ENCODE peak calls at places on chromosomes 2 and 18, in seven cellular contexts. Q is right lobe of liver, K is sigmoid colon, X is NB4, V is testis, O is HCT116, N is heart left ventricle. T is an unnamed sample.

GRCh38 chr18:57131782-57132181 is 15.1 kb upstream of the BOD1L2 start:
- DNase-seq in Q (peak), K (no peak), X (no peak), V (no peak), O (no peak), N (no peak), T (peak)

GRCh38 chr2:161243873-161244272 is 64.4 kb upstream of the PSMD14 start:
- DNase-seq in Q (no peak), K (no peak), X (no peak), V (no peak), O (no peak), N (no peak), T (no peak)

GRCh38 chr2:119424284-119425118 is 7.2 kb upstream of the TMEM37 start:
- DNase-seq in Q (peak), K (no peak), X (no peak), V (no peak), O (no peak), N (no peak), T (no peak)

GRCh38 chr2:122515731-122516130 is 760.3 kb downstream of the TSN start:
- DNase-seq in Q (no peak), K (no peak), X (no peak), V (no peak), O (no peak), N (no peak), T (no peak)

GRCh38 chr2:40611196-40611595 is 159.3 kb upstream of the SLC8A1 start:
- DNase-seq in Q (no peak), K (no peak), X (no peak), V (no peak), O (no peak), N (no peak), T (no peak)

GRCh38 chr2:203596183-203596582 is 61.1 kb upstream of the RAPH1 start:
- DNase-seq in Q (no peak), K (no peak), X (no peak), V (no peak), O (no peak), N (no peak), T (no peak)

GRCh38 chr18:13124411-13124810 is 94.1 kb upstream of the LDLRAD4 start:
- DNase-seq in Q (peak), K (no peak), X (no peak), V (no peak), O (no peak), N (no peak), T (no peak)

GRCh38 chr2:171522057-171522803 is at the start of gene CYBRD1:
- DNase-seq in Q (peak), K (peak), X (peak), V (peak), O (no peak), N (peak), T (peak)

GRCh38 chr2:109663721-109664120 is 49.6 kb downstream of the SOWAHC start:
- DNase-seq in Q (peak), K (peak), X (no peak), V (peak), O (no peak), N (peak), T (peak)

GRCh38 chr2:152558174-152559091 is 158.8 kb downstream of the PRPF40A start:
- DNase-seq in Q (no peak), K (no peak), X (no peak), V (no peak), O (no peak), N (no peak), T (no peak)

GRCh38 chr2:128867327-128867726 is 548.7 kb upstream of the HS6ST1 start:
- DNase-seq in Q (no peak), K (no peak), X (no peak), V (no peak), O (no peak), N (no peak), T (peak)

GRCh38 chr2:201909961-201910361 is 103.6 kb downstream of the CDK15 start:
- DNase-seq in Q (no peak), K (no peak), X (peak), V (no peak), O (no peak), N (no peak), T (no peak)

GRCh38 chr2:101354420-101354819 is 32.9 kb downstream of the CREG2 start:
- DNase-seq in Q (no peak), K (no peak), X (no peak), V (no peak), O (no peak), N (no peak), T (no peak)

GRCh38 chr2:121860033-121860810 is 104.8 kb downstream of the TSN start:
- DNase-seq in Q (no peak), K (no peak), X (no peak), V (no peak), O (no peak), N (no peak), T (no peak)

GRCh38 chr2:38515155-38516074 is 87.3 kb downstream of the HNRNPLL start:
- DNase-seq in Q (no peak), K (peak), X (peak), V (peak), O (no peak), N (peak), T (peak)

GRCh38 chr2:43059183-43059897 is 167.1 kb downstream of the ZFP36L2 start:
- DNase-seq in Q (peak), K (peak), X (peak), V (peak), O (no peak), N (peak), T (peak)

GRCh38 chr2:152391318-152391717 is 56.3 kb downstream of the FMNL2 start:
- DNase-seq in Q (no peak), K (no peak), X (no peak), V (no peak), O (no peak), N (no peak), T (no peak)

GRCh38 chr2:188244383-188244782 is 47.3 kb upstream of the GULP1 start:
- DNase-seq in Q (no peak), K (no peak), X (no peak), V (no peak), O (no peak), N (no peak), T (no peak)

GRCh38 chr2:148909114-148909513 is 34.1 kb downstream of the KIF5C start:
- DNase-seq in Q (no peak), K (no peak), X (no peak), V (peak), O (no peak), N (no peak), T (no peak)

GRCh38 chr2:78999410-78999809 is 26.1 kb upstream of the REG3G start:
- DNase-seq in Q (no peak), K (no peak), X (peak), V (no peak), O (no peak), N (no peak), T (no peak)

GRCh38 chr2:236169151-236169721 is 1.1 kb upstream of the GBX2 start:
- DNase-seq in Q (no peak), K (peak), X (no peak), V (no peak), O (no peak), N (no peak), T (no peak)

GRCh38 chr2:17813015-17813741 is 3.1 kb upstream of the MSGN1 start:
- DNase-seq in Q (no peak), K (no peak), X (peak), V (no peak), O (no peak), N (no peak), T (no peak)

GRCh38 chr2:167550448-167550847 is 662.2 kb downstream of the XIRP2 start:
- DNase-seq in Q (no peak), K (no peak), X (peak), V (no peak), O (peak), N (no peak), T (no peak)

GRCh38 chr2:186339716-186340115 is 146.3 kb upstream of the ZC3H15 start:
- DNase-seq in Q (no peak), K (no peak), X (no peak), V (no peak), O (no peak), N (no peak), T (no peak)

GRCh38 chr2:160576054-160576499 is 82.5 kb upstream of the RBMS1 start:
- DNase-seq in Q (no peak), K (no peak), X (no peak), V (no peak), O (no peak), N (no peak), T (no peak)

GRCh38 chr2:54541995-54542394 is 85.9 kb downstream of the SPTBN1 start:
- DNase-seq in Q (no peak), K (no peak), X (no peak), V (no peak), O (no peak), N (no peak), T (no peak)

GRCh38 chr2:120596191-120596781 is 139.4 kb upstream of the GLI2 start:
- DNase-seq in Q (peak), K (no peak), X (peak), V (no peak), O (no peak), N (no peak), T (no peak)

GRCh38 chr2:206915136-206915535 is 24.2 kb upstream of the CPO start:
- DNase-seq in Q (no peak), K (no peak), X (peak), V (no peak), O (peak), N (no peak), T (no peak)

GRCh38 chr2:38959938-38960608 is 70.4 kb downstream of the ARHGEF33 start:
- DNase-seq in Q (peak), K (peak), X (no peak), V (peak), O (no peak), N (peak), T (peak)

GRCh38 chr2:74985983-74986382 is 27.5 kb downstream of the POLE4 start:
- DNase-seq in Q (no peak), K (no peak), X (peak), V (no peak), O (no peak), N (peak), T (no peak)

GRCh38 chr2:18976112-18976961 is 382.1 kb downstream of the OSR1 start:
- DNase-seq in Q (no peak), K (peak), X (peak), V (no peak), O (no peak), N (no peak), T (no peak)

GRCh38 chr2:188522517-188522916 is 230.8 kb downstream of the GULP1 start:
- DNase-seq in Q (no peak), K (no peak), X (no peak), V (no peak), O (no peak), N (no peak), T (no peak)

GRCh38 chr2:217466104-217466503 is 536.7 kb downstream of the TNS1 start:
- DNase-seq in Q (no peak), K (no peak), X (no peak), V (no peak), O (no peak), N (no peak), T (no peak)

GRCh38 chr2:85705680-85706039 is 11.5 kb downstream of the GNLY start:
- DNase-seq in Q (peak), K (peak), X (peak), V (no peak), O (peak), N (peak), T (peak)

GRCh38 chr2:45391866-45392265 is 219.2 kb downstream of the SRBD1 start:
- DNase-seq in Q (no peak), K (no peak), X (no peak), V (no peak), O (no peak), N (no peak), T (no peak)

DNA sequence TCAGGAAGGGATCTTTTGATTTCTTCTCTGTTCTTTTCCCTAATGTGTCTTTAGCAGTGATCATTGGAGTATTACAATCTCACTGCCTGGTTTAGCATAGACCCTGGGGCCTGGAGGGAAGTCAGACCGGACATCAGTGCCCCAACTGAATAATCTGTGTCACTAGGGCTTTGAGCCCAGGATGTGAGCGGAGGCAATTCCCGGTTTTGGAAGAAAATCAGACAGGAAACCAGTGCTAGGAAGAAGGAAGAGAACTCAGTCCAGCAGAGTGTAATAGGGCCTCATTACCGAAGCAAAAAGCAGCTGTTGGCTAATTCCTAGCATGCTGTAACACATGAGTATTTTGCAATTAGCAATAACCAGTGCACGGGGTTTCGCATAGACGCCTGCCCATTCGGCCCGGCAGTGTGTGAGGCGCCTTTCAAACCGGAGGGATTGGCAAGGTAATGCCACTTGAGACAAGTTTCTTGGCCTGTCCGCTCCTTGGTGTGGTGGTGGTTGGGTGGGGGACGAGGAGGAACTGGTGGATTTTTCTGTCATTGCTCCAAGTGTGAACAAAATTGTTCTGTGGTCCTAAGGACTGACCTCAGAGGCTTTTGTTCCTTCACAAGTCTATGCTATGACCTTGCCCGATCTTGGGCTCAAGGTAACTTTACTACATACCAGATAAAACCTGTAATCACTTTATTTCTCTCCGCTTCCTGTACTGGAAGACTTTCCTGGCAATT is 2.8 kb downstream of the FOSL2 start:
- DNase-seq in Q (peak), K (peak), X (peak), V (peak), O (no peak), N (peak), T (peak)
- TF ChIP-seq POLR2A in Q (peak), K (peak), X (no peak), V (no peak), O (no peak), N (no peak), T (peak)

GRCh38 chr2:234955091-234955511 is 3.3 kb downstream of the SH3BP4 start:
- DNase-seq in Q (no peak), K (peak), X (no peak), V (no peak), O (no peak), N (no peak), T (no peak)

GRCh38 chr2:234952270-234953115 is 676 bp downstream of the SH3BP4 start:
- DNase-seq in Q (no peak), K (peak), X (no peak), V (peak), O (no peak), N (no peak), T (peak)

GRCh38 chr2:234951386-234952269 is at the start of gene SH3BP4:
- DNase-seq in Q (peak), K (peak), X (no peak), V (peak), O (no peak), N (peak), T (peak)

GRCh38 chr2:234954551-234954992 is 2.8 kb downstream of the SH3BP4 start:
- DNase-seq in Q (no peak), K (peak), X (no peak), V (peak), O (no peak), N (no peak), T (no peak)

DNA sequence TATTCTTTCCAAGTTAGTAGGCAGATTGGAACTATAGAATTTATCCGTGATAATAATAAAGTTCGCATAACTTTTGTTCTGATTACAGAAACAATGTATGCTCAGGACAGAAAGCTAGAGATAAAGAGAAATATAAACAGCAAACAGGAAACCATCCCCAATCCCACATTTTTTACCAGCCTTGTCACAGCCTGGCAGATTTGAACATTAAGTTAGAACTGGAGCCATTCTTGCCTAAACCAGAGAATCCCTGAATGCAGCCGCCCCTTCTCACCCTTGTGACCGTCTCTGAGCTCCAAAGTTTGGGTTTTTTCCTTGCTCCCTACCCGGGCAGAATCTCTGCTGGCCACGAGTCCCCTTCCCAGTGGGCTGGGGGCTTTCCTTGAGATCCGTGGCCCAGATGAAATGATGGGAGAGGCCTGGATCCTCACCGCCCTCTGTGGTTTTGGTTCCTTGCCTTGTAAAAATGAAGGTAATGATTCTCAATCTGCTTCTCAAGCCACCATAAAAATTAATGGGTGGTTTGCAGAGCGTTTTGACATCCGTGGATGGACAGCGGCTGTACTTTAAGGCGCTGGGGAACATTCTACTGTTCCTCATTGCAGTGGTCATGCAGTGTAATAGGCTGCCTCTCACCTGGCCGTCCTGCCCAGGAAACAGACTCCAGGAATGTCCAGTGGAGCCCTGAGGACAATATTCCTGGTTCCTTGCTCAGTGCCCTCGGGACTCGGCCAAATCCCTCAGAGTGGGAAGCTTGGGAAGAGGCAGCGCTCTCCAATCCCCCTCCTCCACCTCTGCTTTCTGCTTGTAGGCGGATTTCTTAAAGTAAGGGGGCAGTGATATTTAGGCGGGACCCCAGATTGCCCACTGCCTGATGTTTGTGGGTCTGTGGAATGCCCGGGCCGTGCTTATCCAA is 1.6 kb downstream of the SH3BP4 start:
- DNase-seq in Q (no peak), K (peak), X (no peak), V (peak), O (no peak), N (no peak), T (peak)
- TF ChIP-seq POLR2A in Q (no peak), K (no peak), X (no peak), V (no peak), O (no peak), N (no peak), T (peak)

GRCh38 chr2:240586198-240586918 is at the start of gene CAPN10:
- DNase-seq in Q (peak), K (peak), X (peak), V (peak), O (peak), N (peak), T (peak)
- TF ChIP-seq POLR2A in Q (peak), K (peak), X (no peak), V (no peak), O (no peak), N (no peak), T (peak)

DNA sequence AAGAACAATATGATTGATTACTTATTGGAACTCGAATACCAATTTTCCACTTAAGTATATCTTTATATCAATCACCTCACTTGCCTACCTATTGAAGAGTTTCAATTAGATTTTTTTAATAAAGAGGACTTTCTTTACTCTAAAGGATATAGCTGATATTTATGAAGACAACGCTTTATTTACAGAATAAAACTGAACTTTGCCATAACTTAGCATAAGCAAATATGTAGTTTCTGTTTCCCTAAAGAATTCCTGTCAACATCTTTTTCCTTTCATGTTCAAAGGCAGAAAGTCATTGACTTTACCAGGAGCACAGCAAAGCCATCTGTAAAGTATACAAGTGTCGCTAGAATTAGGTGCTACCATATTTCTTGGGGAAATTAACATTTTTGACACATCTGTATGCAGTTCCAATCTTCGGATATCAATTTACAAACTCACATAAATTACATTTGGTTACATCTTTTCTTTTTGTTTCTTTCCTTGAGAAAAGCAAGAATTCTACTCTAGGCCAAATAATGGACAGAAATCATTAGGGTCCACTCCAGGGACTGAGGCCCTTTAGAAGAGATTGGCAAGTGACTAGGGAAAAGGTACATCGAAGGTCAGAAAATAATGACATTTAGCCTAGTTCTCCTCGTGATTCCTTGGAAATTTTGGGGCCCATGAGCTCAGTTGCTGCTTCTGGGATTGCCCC is 7.5 kb upstream of the SCN1A start:
- DNase-seq in Q (no peak), K (no peak), X (no peak), V (no peak), O (no peak), N (no peak), T (no peak)
- TF ChIP-seq POLR2A in Q (no peak), K (no peak), X (no peak), V (no peak), O (no peak), N (no peak), T (no peak)

GRCh38 chr2:36192978-36193377 is 162.6 kb upstream of the CRIM1 start:
- DNase-seq in Q (no peak), K (no peak), X (no peak), V (no peak), O (no peak), N (no peak), T (no peak)
- TF ChIP-seq POLR2A in Q (no peak), K (no peak), X (no peak), V (no peak), O (no peak), N (no peak), T (no peak)

GRCh38 chr2:163884416-163884815 is 148.6 kb upstream of the FIGN start:
- DNase-seq in Q (no peak), K (no peak), X (peak), V (no peak), O (no peak), N (no peak), T (no peak)

GRCh38 chr2:163888591-163888990 is 152.8 kb upstream of the FIGN start:
- DNase-seq in Q (no peak), K (no peak), X (no peak), V (no peak), O (no peak), N (no peak), T (no peak)

GRCh38 chr2:163887182-163887581 is 151.4 kb upstream of the FIGN start:
- DNase-seq in Q (no peak), K (no peak), X (no peak), V (no peak), O (no peak), N (no peak), T (no peak)
- TF ChIP-seq POLR2A in Q (no peak), K (no peak), X (no peak), V (no peak), O (no peak), N (no peak), T (no peak)